ENCODE peak calls at places on chromosomes 6 and 20, in five cellular contexts. C is GM23338, P is PC-9, E is PC-3, F is GM23248. B is an unnamed sample.

GRCh38 chr6:116764961-116765841 is at the start of gene FAM162B:
- DNase-seq in C (peak; percentile 75), E (no peak), F (peak; percentile 45), P (no peak), B (peak; percentile 73)

GRCh38 chr6:128068110-128068460 is 167.2 kb upstream of the THEMIS start:
- DNase-seq in F (no peak), C (no peak), P (no peak), E (no peak), B (no peak)

GRCh38 chr6:136525586-136526195 is 24.5 kb downstream of the MAP7 start:
- DNase-seq in F (no peak), P (no peak), E (no peak), C (no peak), B (peak; percentile 30)

GRCh38 chr6:128479991-128480390 is 40.4 kb downstream of the PTPRK start:
- DNase-seq in C (no peak), F (no peak), E (no peak), P (no peak), B (no peak)

GRCh38 chr6:108622601-108623335 is 62.1 kb downstream of the FOXO3 start:
- DNase-seq in P (no peak), E (no peak), F (peak; percentile 98), C (no peak), B (no peak)

GRCh38 chr6:81552644-81553043 is 199.8 kb downstream of the TENT5A start:
- DNase-seq in C (no peak), F (no peak), P (no peak), E (no peak), B (no peak)

GRCh38 chr20:35246723-35247122 is 20.2 kb downstream of the MMP24 start:
- DNase-seq in C (no peak), E (no peak), P (no peak), F (no peak), B (no peak)

GRCh38 chr20:1281279-1282057 is 15.4 kb downstream of the SNPH start:
- DNase-seq in P (no peak), C (no peak), F (no peak), E (no peak), B (no peak)

DNA sequence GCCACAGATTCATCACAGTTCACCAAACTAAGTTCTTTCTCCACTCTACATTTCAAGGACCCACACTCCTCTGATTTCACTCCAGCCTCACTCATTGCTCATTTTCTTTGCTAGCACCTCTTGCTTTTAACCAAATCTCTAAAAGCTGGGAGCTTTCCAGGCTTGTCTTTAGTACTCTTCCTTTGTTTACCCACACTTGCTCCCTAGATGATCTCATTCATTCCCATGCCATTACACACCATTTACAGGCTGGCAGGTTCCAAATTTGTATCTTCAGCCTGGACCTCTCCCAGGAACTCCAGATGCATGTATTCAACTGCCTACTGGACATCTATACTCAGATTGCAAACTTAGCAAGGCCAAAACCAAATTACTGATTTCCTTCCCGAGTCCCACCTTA is 5.3 kb upstream of the GUCA1B start:
- DNase-seq in P (no peak), F (peak; percentile 96), C (no peak), E (peak; percentile 96), B (no peak)
- H3F3A ChIP-seq in P (peaks cover 22% of the 10 kb centered on the region), F (peaks cover 63% of the 10 kb centered on the region), C (peaks cover 3% of the 10 kb centered on the region), E (peaks cover 11% of the 10 kb centered on the region), B (peaks cover 6% of the 10 kb centered on the region)

GRCh38 chr20:18058661-18059467 is 1.1 kb upstream of the OVOL2 start:
- DNase-seq in P (peak; percentile 81), F (peak; percentile 27), C (peak; percentile 90), E (peak; percentile 86), B (peak; percentile 78)

GRCh38 chr20:18055261-18055660 is 2.5 kb downstream of the OVOL2 start:
- DNase-seq in C (peak; percentile 74), E (no peak), P (no peak), F (no peak), B (no peak)

GRCh38 chr20:18057994-18058349 is 256 bp upstream of the OVOL2 start:
- DNase-seq in F (no peak), C (no peak), E (no peak), P (no peak), B (peak; percentile 13)

GRCh38 chr20:18057106-18057993 is at the start of gene OVOL2:
- DNase-seq in E (peak; percentile 95), F (peak; percentile 12), C (peak; percentile 90), P (peak; percentile 88), B (peak; percentile 46)

GRCh38 chr20:18056174-18057105 is 1.3 kb downstream of the OVOL2 start:
- DNase-seq in P (no peak), F (peak; percentile 25), C (peak; percentile 56), E (peak; percentile 60), B (peak; percentile 70)
- TF ChIP-seq EZH2 in P (no peak), F (no peak), C (peak; percentile 26), E (no peak), B (peak; percentile 70)

GRCh38 chr6:52263709-52264320 is 19.5 kb upstream of the IL17F start:
- DNase-seq in C (peak; percentile 74), E (peak; percentile 76), P (peak; percentile 50), F (peak; percentile 76), B (peak; percentile 63)
- H3F3A ChIP-seq in C (peaks cover 27% of the 10 kb centered on the region), E (no peaks in the 10 kb centered on the region), P (peaks cover 26% of the 10 kb centered on the region), F (peaks cover 9% of the 10 kb centered on the region), B (peaks cover 64% of the 10 kb centered on the region)

DNA sequence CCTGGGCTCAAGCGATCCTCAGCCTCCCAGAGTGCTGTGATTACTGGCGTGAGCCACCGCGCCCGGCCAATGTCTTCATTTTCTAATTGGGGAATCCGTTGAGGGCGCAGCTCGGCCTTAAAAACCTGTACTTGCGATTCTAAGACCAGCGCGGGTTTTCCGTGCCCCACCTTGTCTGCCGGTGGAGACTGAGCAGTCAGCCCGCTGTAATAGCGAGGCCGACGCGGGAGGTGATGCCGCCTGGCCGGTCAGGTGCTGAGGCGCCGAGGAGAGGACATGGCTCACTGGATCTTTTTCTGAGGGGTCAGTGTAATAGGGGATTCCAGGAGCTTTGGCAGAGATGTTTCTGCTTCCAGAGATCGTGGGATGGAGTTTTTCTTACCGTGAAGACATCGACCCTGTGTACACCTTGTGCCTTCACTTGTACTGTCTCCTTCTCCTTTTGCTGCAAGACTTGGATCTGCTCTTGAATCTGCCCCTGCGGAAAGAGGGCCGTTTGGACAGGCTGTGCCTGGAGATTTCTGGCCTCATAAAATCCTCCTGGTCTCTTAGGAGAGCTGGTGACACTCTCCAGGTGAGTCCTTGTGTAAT is 1.5 kb downstream of the TRIM31 start:
- DNase-seq in C (peak; percentile 16), F (no peak), E (no peak), P (no peak), B (no peak)
- TF ChIP-seq EZH2 in C (no peak), F (peak; percentile 48), E (no peak), P (no peak), B (no peak)

DNA sequence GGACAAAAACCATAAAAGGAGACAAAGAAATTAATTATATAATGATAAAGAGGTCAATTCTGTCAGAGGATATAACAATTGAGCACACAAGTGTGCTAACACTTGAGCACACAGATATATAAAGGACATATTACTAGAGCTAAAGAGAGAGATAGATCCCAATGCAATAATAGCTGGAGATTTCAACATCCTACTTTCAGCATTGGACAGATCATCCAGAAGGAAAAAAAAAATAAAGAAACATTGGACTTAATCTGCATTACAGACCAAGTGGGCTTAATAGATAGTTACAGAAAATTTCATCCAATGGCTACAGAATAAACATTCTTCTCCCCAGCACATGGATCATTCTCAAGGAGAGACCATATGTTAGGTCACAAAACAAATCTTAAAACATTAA is 9.9 kb downstream of the VNN1 start:
- DNase-seq in P (no peak), E (no peak), C (no peak), F (no peak), B (no peak)
- H3F3A ChIP-seq in P (no peaks in the 10 kb centered on the region), E (no peaks in the 10 kb centered on the region), C (no peaks in the 10 kb centered on the region), F (no peaks in the 10 kb centered on the region), B (no peaks in the 10 kb centered on the region)

GRCh38 chr20:51800132-51800721 is 2.1 kb downstream of the SALL4 start:
- DNase-seq in E (peak; percentile 92), P (peak; percentile 62), C (peak; percentile 94), F (peak; percentile 38), B (peak; percentile 93)
- TF ChIP-seq EZH2 in E (no peak), P (no peak), C (no peak), F (peak; percentile 38), B (no peak)

DNA sequence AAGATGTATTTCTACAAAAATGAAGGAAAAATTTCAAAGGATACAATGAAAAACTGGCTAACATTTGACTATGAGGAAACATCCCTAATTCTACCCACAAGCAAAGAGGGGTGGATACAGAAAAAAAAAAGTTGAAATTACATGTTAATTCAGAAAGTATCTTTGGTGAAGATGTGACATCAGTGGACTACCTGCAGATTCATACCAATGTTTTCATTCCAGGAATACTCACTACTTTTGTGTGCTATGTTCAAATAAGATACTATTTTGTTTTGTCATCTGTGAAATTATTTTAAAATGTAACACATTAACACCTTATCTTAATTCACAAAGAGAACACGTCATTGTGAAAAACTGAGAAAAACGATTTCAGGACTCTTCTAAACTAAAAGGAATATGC is 159.3 kb upstream of the SHLD1 start:
- DNase-seq in C (no peak), P (no peak), E (no peak), F (no peak), B (no peak)
- H3F3A ChIP-seq in C (no peaks in the 10 kb centered on the region), P (no peaks in the 10 kb centered on the region), E (no peaks in the 10 kb centered on the region), F (no peaks in the 10 kb centered on the region), B (no peaks in the 10 kb centered on the region)